ENCODE peak calls at places on chromosomes 13 and 19, in ten cellular contexts. M is fibroblast of lung, K is MM.1S, R is brain microvascular endothelial cell, H is left ventricle myocardium inferior, A is HepG2, D is neuronal stem cell, G is PC-3, E is cardiac muscle cell, F is iPS DF 6.9. U is an unnamed sample.

GRCh38 chr13:72507394-72508199 is 219.8 kb downstream of the MZT1 start:
- DNase-seq in M (peak; percentile 10), K (no peak), R (peak; percentile 36), H (no peak), A (no peak), D (no peak), G (no peak), E (no peak), F (no peak), U (no peak)

GRCh38 chr13:102582256-102582655 is 14.5 kb upstream of the TPP2 start:
- DNase-seq in M (no peak), K (no peak), R (no peak), H (no peak), A (no peak), D (no peak), G (no peak), E (no peak), F (no peak), U (no peak)

GRCh38 chr19:13689050-13689449 is 75.3 kb upstream of the MRI1 start:
- DNase-seq in M (peak; percentile 25), K (no peak), R (peak; percentile 10), H (no peak), A (peak; percentile 7), D (peak; percentile 14), G (peak; percentile 59), E (peak; percentile 20), F (peak; percentile 58), U (no peak)

GRCh38 chr19:19214892-19215291 is 3.1 kb downstream of the NCAN start:
- DNase-seq in M (peak; percentile 23), K (peak; percentile 18), R (no peak), H (no peak), A (peak; percentile 30), D (peak; percentile 82), G (peak; percentile 42), E (peak; percentile 86), F (no peak), U (no peak)

GRCh38 chr19:1007852-1008251 is 7.6 kb downstream of the GRIN3B start:
- DNase-seq in M (no peak), K (no peak), R (no peak), H (no peak), A (no peak), D (no peak), G (no peak), E (no peak), F (no peak), U (no peak)

GRCh38 chr13:50917572-50917971 is 8.0 kb downstream of the RNASEH2B start:
- DNase-seq in M (no peak), K (no peak), R (no peak), H (no peak), A (no peak), D (no peak), G (no peak), E (peak; percentile 12), F (no peak), U (no peak)

GRCh38 chr13:114002771-114003321 is 29.0 kb upstream of the C13orf46 start:
- DNase-seq in M (no peak), K (no peak), R (no peak), H (peak; percentile 10), A (no peak), D (no peak), G (no peak), E (no peak), F (no peak), U (no peak)

GRCh38 chr13:107866007-107866665 is 349.2 kb downstream of the LIG4 start:
- DNase-seq in M (peak; percentile 62), K (no peak), R (peak; percentile 25), H (no peak), A (no peak), D (peak; percentile 43), G (peak; percentile 43), E (peak; percentile 60), F (no peak), U (no peak)

GRCh38 chr19:12868540-12869112 is 12.6 kb downstream of the DNASE2 start:
- DNase-seq in M (peak; percentile 11), K (no peak), R (no peak), H (no peak), A (no peak), D (no peak), G (peak; percentile 36), E (no peak), F (no peak), U (no peak)

GRCh38 chr13:101111894-101112293 is 304.4 kb downstream of the NALCN start:
- DNase-seq in M (no peak), K (no peak), R (no peak), H (no peak), A (no peak), D (no peak), G (peak; percentile 23), E (no peak), F (no peak), U (no peak)

GRCh38 chr19:56096665-56097064 is 24.4 kb downstream of the ZNF787 start:
- DNase-seq in M (no peak), K (no peak), R (no peak), H (no peak), A (no peak), D (no peak), G (no peak), E (no peak), F (no peak), U (no peak)

GRCh38 chr13:35179494-35179893 is 237.4 kb downstream of the NBEA start:
- DNase-seq in M (peak; percentile 56), K (no peak), R (no peak), H (no peak), A (no peak), D (no peak), G (peak; percentile 2), E (peak; percentile 2), F (no peak), U (no peak)

GRCh38 chr19:1255186-1256161 is 7.1 kb downstream of the MIDN start:
- DNase-seq in M (no peak), K (no peak), R (no peak), H (no peak), A (no peak), D (no peak), G (no peak), E (no peak), F (no peak), U (no peak)

GRCh38 chr19:14835011-14835410 is at the start of the genes OR7A5 and OR7C1:
- DNase-seq in M (no peak), K (no peak), R (no peak), H (no peak), A (no peak), D (no peak), G (no peak), E (no peak), F (peak; percentile 5), U (no peak)

DNA sequence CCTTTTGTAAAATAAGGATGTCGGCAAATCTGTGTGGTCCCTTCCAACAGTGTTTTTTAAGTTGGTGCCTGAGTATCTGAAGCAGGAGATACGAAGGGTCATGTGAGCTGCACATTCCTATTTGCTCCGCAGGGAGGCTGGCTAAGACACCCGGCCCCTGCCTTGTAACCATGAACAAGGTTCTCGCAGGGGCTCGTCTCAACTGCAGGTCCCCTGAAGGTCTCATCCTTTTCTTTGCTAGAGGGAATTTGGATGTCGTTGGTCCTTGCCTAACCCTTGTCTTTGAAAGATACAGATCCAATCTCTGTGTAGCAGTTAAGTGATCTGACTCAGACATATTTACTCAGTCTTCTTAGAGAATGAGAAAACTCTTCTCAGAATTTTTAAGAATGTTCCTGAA is 64.4 kb downstream of the LRCH1 start:
- DNase-seq in M (no peak), K (no peak), R (no peak), H (no peak), A (no peak), D (no peak), G (no peak), E (no peak), F (no peak), U (peak; percentile 27)
- H3K27ac ChIP-seq in M (peak overlapping the region; percentile 66), K (no peak overlapping the region), R (no peak overlapping the region), H (peak overlapping the region; percentile 82), A (no peak overlapping the region), D (no peak overlapping the region), G (no peak overlapping the region), E (no peak overlapping the region), F (no peak overlapping the region), U (peak overlapping the region; percentile 81)

GRCh38 chr19:6576869-6577281 is 14.1 kb downstream of the CD70 start:
- DNase-seq in M (no peak), K (no peak), R (no peak), H (no peak), A (no peak), D (no peak), G (no peak), E (no peak), F (no peak), U (no peak)

GRCh38 chr19:6579450-6580178 is 11.3 kb downstream of the CD70 start:
- DNase-seq in M (no peak), K (no peak), R (no peak), H (no peak), A (no peak), D (no peak), G (no peak), E (no peak), F (no peak), U (no peak)

GRCh38 chr19:6580313-6580712 is 10.6 kb downstream of the CD70 start:
- DNase-seq in M (peak; percentile 92), K (no peak), R (no peak), H (no peak), A (no peak), D (no peak), G (peak; percentile 91), E (no peak), F (no peak), U (no peak)

GRCh38 chr19:6572217-6572616 is 18.7 kb downstream of the CD70 start:
- DNase-seq in M (no peak), K (no peak), R (no peak), H (peak; percentile 26), A (no peak), D (no peak), G (no peak), E (no peak), F (no peak), U (no peak)

GRCh38 chr19:6577410-6578125 is 13.4 kb downstream of the CD70 start:
- DNase-seq in M (no peak), K (peak; percentile 95), R (no peak), H (no peak), A (no peak), D (no peak), G (no peak), E (no peak), F (no peak), U (no peak)
- H3K27ac ChIP-seq in M (no peak overlapping the region), K (peak overlapping the region; percentile 91), R (no peak overlapping the region), H (no peak overlapping the region), A (no peak overlapping the region), D (no peak overlapping the region), G (no peak overlapping the region), E (no peak overlapping the region), F (no peak overlapping the region), U (no peak overlapping the region)

DNA sequence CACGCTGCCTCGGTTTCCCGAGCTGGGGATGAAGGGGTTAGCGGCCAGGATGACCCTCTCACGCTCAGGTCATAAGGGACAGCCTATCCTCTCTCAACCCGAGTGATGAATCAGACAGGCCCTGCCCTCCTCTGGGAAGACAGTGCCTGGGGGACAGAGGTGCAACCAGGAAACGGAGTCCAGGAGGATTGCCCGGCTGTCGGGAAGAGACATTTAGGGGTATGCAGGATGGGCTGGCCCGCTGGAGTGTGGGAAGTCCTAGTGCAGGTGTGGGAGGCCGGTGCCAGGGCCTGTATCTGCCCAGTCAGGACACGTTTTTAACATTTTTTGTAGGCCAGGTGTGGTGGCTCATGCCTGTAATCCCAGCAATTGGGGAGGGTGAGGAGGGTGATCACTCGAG is 8.3 kb downstream of the LSM7 start:
- DNase-seq in M (no peak), K (no peak), R (no peak), H (no peak), A (no peak), D (no peak), G (no peak), E (no peak), F (no peak), U (no peak)
- H3K27ac ChIP-seq in M (no peak overlapping the region), K (no peak overlapping the region), R (no peak overlapping the region), H (no peak overlapping the region), A (no peak overlapping the region), D (no peak overlapping the region), G (no peak overlapping the region), E (no peak overlapping the region), F (no peak overlapping the region), U (no peak overlapping the region)

GRCh38 chr19:49475995-49476880 is 2.2 kb downstream of the FLT3LG start:
- DNase-seq in M (no peak), K (no peak), R (no peak), H (no peak), A (no peak), D (peak; percentile 58), G (no peak), E (peak; percentile 86), F (peak; percentile 80), U (no peak)
- H3K27ac ChIP-seq in M (no peak overlapping the region), K (no peak overlapping the region), R (no peak overlapping the region), H (peak overlapping the region; percentile 91), A (no peak overlapping the region), D (peak overlapping the region; percentile 56), G (no peak overlapping the region), E (no peak overlapping the region), F (no peak overlapping the region), U (peak overlapping the region; percentile 82)

U was measured in uterus.